ENCODE peak calls at places on chromosome X, in eight cellular contexts. J, T, I, Z, X, Q, A and W are unnamed samples.

GRCh38 chrX:41559662-41560061 is 112.5 kb downstream of the NYX start:
- DNase-seq in J (no peak), T (no peak), I (no peak), Z (no peak), X (peak), Q (no peak), A (no peak), W (peak)

GRCh38 chrX:3522016-3522690 is 175.7 kb upstream of the MXRA5 start:
- DNase-seq in J (no peak), T (no peak), I (no peak), Z (no peak), X (no peak), Q (no peak), A (no peak), W (peak)

GRCh38 chrX:23333842-23334535 is 660 bp upstream of the PTCHD1 start:
- DNase-seq in J (no peak), T (no peak), I (peak), Z (no peak), X (no peak), Q (peak), A (no peak), W (no peak)

GRCh38 chrX:21153503-21153902 is 220.7 kb upstream of the CNKSR2 start:
- DNase-seq in J (no peak), T (no peak), I (peak), Z (no peak), X (peak), Q (peak), A (no peak), W (no peak)

GRCh38 chrX:46561931-46562721 is 11.4 kb upstream of the CHST7 start:
- DNase-seq in J (no peak), T (no peak), I (no peak), Z (no peak), X (no peak), Q (peak), A (no peak), W (no peak)

GRCh38 chrX:76148753-76149152 is 24.1 kb upstream of the PBDC1 start:
- DNase-seq in J (peak), T (peak), I (peak), Z (peak), X (peak), Q (peak), A (peak), W (peak)

GRCh38 chrX:10401239-10401638 is 219.1 kb downstream of the MID1 start:
- DNase-seq in J (no peak), T (no peak), I (no peak), Z (no peak), X (no peak), Q (no peak), A (no peak), W (no peak)

GRCh38 chrX:55026143-55026542 is 4.6 kb downstream of the ALAS2 start:
- DNase-seq in J (no peak), T (no peak), I (no peak), Z (no peak), X (no peak), Q (no peak), A (no peak), W (peak)

GRCh38 chrX:101507986-101508385 is 22.7 kb downstream of the ARMCX4 start:
- DNase-seq in J (no peak), T (no peak), I (no peak), Z (no peak), X (no peak), Q (no peak), A (no peak), W (no peak)

GRCh38 chrX:68978211-68978780 is 149.5 kb downstream of the EFNB1 start:
- DNase-seq in J (no peak), T (no peak), I (no peak), Z (no peak), X (no peak), Q (peak), A (no peak), W (no peak)

GRCh38 chrX:13774696-13775095 is 40.1 kb downstream of the OFD1 start:
- DNase-seq in J (no peak), T (no peak), I (no peak), Z (no peak), X (no peak), Q (no peak), A (no peak), W (no peak)

GRCh38 chrX:102714994-102715393 is 2.7 kb downstream of the GPRASP2 start:
- DNase-seq in J (no peak), T (no peak), I (no peak), Z (no peak), X (no peak), Q (no peak), A (no peak), W (peak)

GRCh38 chrX:1657367-1658082 is 42.7 kb downstream of the ASMT start:
- DNase-seq in J (no peak), T (peak), I (peak), Z (peak), X (no peak), Q (peak), A (peak), W (no peak)

GRCh38 chrX:41781500-41781899 is 57.5 kb downstream of the GPR82 start:
- DNase-seq in J (no peak), T (peak), I (no peak), Z (no peak), X (no peak), Q (peak), A (no peak), W (peak)

GRCh38 chrX:13717697-13718483 is 16.5 kb downstream of the TRAPPC2 start:
- DNase-seq in J (no peak), T (no peak), I (peak), Z (peak), X (no peak), Q (no peak), A (no peak), W (peak)

GRCh38 chrX:154541896-154542722 is 4.5 kb downstream of the G6PD start:
- DNase-seq in J (peak), T (no peak), I (peak), Z (peak), X (peak), Q (no peak), A (no peak), W (peak)

GRCh38 chrX:1321689-1322088 is 14.9 kb upstream of the IL3RA start:
- DNase-seq in J (no peak), T (no peak), I (no peak), Z (no peak), X (no peak), Q (no peak), A (no peak), W (no peak)

GRCh38 chrX:28498658-28499057 is 88.6 kb upstream of the IL1RAPL1 start:
- DNase-seq in J (no peak), T (no peak), I (no peak), Z (no peak), X (no peak), Q (no peak), A (no peak), W (no peak)